ENCODE peak calls at places on chromosomes 7 and 10, in nine cellular contexts. R is cardiac fibroblast, A is GM23338, F is PC-3, T is IMR-90, M is BJ, O is WERI-Rb-1, G is spleen, Z is body of pancreas. X is an unnamed sample.
A peak's percentile ranks its signal among the peaks of the same experiment; 100 is the strongest.

GRCh38 chr10:31314256-31315183 is 4.5 kb upstream of the ZEB1 start:
- DNase-seq in R (no peak), A (peak; percentile 25), F (no peak), T (no peak), M (no peak), O (no peak), G (no peak), Z (no peak), X (no peak)

GRCh38 chr7:14115706-14116105 is 126.2 kb upstream of the ETV1 start:
- DNase-seq in R (peak; percentile 44), A (no peak), F (no peak), T (no peak), M (no peak), O (no peak), G (no peak), Z (no peak), X (no peak)

GRCh38 chr10:88108115-88108610 is 244.7 kb downstream of the PTEN start:
- DNase-seq in R (no peak), A (no peak), F (no peak), T (no peak), M (no peak), O (peak; percentile 43), G (no peak), Z (no peak), X (no peak)

GRCh38 chr7:30682131-30683083 is at the start of gene CRHR2:
- DNase-seq in R (no peak), A (peak; percentile 76), F (no peak), T (no peak), M (no peak), O (peak; percentile 61), G (no peak), Z (peak; percentile 44), X (no peak)

GRCh38 chr10:6151087-6151977 is 51.4 kb upstream of the PFKFB3 start:
- DNase-seq in R (peak; percentile 74), A (peak; percentile 91), F (no peak), T (peak; percentile 69), M (no peak), O (peak; percentile 28), G (peak; percentile 91), Z (peak; percentile 56), X (no peak)

GRCh38 chr10:13100349-13101294 is 659 bp downstream of the OPTN start:
- DNase-seq in R (peak; percentile 31), A (peak; percentile 53), F (peak; percentile 14), T (peak; percentile 31), M (no peak), O (peak; percentile 15), G (no peak), Z (peak; percentile 53), X (no peak)

GRCh38 chr7:39271386-39271785 is 293.7 kb downstream of the POU6F2 start:
- DNase-seq in R (peak; percentile 44), A (peak; percentile 15), F (peak; percentile 47), T (no peak), M (no peak), O (peak; percentile 74), G (no peak), Z (peak; percentile 70), X (no peak)

GRCh38 chr7:80656029-80656428 is 17.6 kb downstream of the CD36 start:
- DNase-seq in R (no peak), A (no peak), F (no peak), T (no peak), M (no peak), O (no peak), G (no peak), Z (no peak), X (no peak)

GRCh38 chr10:81426722-81427121 is 448.3 kb upstream of the NRG3 start:
- DNase-seq in R (no peak), A (no peak), F (no peak), T (no peak), M (no peak), O (no peak), G (no peak), Z (no peak), X (no peak)

GRCh38 chr7:134827889-134828288 is 48.5 kb downstream of the CALD1 start:
- DNase-seq in R (peak; percentile 89), A (no peak), F (no peak), T (peak; percentile 84), M (no peak), O (no peak), G (no peak), Z (no peak), X (peak; percentile 37)

GRCh38 chr7:155466142-155466813 is 8.3 kb downstream of the EN2 start:
- DNase-seq in R (no peak), A (no peak), F (no peak), T (no peak), M (no peak), O (no peak), G (peak; percentile 64), Z (no peak), X (no peak)

GRCh38 chr10:127148066-127148932 is 48.1 kb downstream of the INSYN2A start:
- DNase-seq in R (peak; percentile 70), A (no peak), F (peak; percentile 87), T (peak; percentile 91), M (no peak), O (no peak), G (peak; percentile 30), Z (no peak), X (peak; percentile 59)

GRCh38 chr7:108265007-108265406 is 134.8 kb upstream of the LAMB4 start:
- DNase-seq in R (no peak), A (no peak), F (no peak), T (no peak), M (no peak), O (no peak), G (no peak), Z (no peak), X (no peak)

GRCh38 chr10:21317902-21318301 is 207.6 kb downstream of the SKIDA1 start:
- DNase-seq in R (peak; percentile 36), A (no peak), F (no peak), T (peak; percentile 97), M (no peak), O (no peak), G (no peak), Z (no peak), X (peak; percentile 85)

GRCh38 chr7:55550010-55550409 is 22.3 kb downstream of the VOPP1 start:
- DNase-seq in R (no peak), A (no peak), F (peak; percentile 82), T (no peak), M (no peak), O (no peak), G (no peak), Z (peak; percentile 77), X (no peak)

GRCh38 chr10:113041324-113041723 is 91.3 kb downstream of the TCF7L2 start:
- DNase-seq in R (no peak), A (no peak), F (no peak), T (no peak), M (no peak), O (no peak), G (no peak), Z (no peak), X (no peak)

GRCh38 chr10:117094856-117095255 is 43.2 kb downstream of the VAX1 start:
- DNase-seq in R (no peak), A (peak; percentile 62), F (no peak), T (no peak), M (no peak), O (no peak), G (no peak), Z (no peak), X (no peak)

GRCh38 chr7:28155019-28155660 is 25.5 kb downstream of the JAZF1 start:
- DNase-seq in R (no peak), A (no peak), F (peak; percentile 19), T (no peak), M (no peak), O (no peak), G (no peak), Z (no peak), X (no peak)

GRCh38 chr7:107813524-107813923 is 10.5 kb upstream of the SLC26A3 start:
- DNase-seq in R (no peak), A (no peak), F (no peak), T (no peak), M (no peak), O (no peak), G (no peak), Z (no peak), X (no peak)

GRCh38 chr10:23368816-23369640 is 24.4 kb upstream of the C10orf67 start:
- DNase-seq in R (no peak), A (no peak), F (no peak), T (no peak), M (no peak), O (no peak), G (no peak), Z (no peak), X (no peak)

GRCh38 chr7:27435461-27435860 is 192.9 kb downstream of the EVX1 start:
- DNase-seq in R (peak; percentile 22), A (no peak), F (peak; percentile 48), T (peak; percentile 67), M (no peak), O (no peak), G (no peak), Z (no peak), X (peak; percentile 16)

GRCh38 chr10:130141878-130142277 is 5.7 kb downstream of the GLRX3 start:
- DNase-seq in R (no peak), A (no peak), F (no peak), T (no peak), M (no peak), O (no peak), G (no peak), Z (no peak), X (no peak)
- H3K4me3 ChIP-seq in R (no peak overlapping the region), A (no peak overlapping the region), F (no peak overlapping the region), T (no peak overlapping the region), M (no peak overlapping the region), O (no peak overlapping the region), G (no peak overlapping the region), Z (no peak overlapping the region), X (no peak overlapping the region)

GRCh38 chr10:79434816-79435215 is 10.6 kb downstream of the ZCCHC24 start:
- DNase-seq in R (peak; percentile 83), A (no peak), F (peak; percentile 94), T (peak; percentile 86), M (no peak), O (no peak), G (peak; percentile 32), Z (no peak), X (no peak)
- TF ChIP-seq CTCF in R (no peak), A (no peak), F (no peak), T (no peak), M (no peak), O (no peak), G (no peak), Z (no peak), X (no peak)

DNA sequence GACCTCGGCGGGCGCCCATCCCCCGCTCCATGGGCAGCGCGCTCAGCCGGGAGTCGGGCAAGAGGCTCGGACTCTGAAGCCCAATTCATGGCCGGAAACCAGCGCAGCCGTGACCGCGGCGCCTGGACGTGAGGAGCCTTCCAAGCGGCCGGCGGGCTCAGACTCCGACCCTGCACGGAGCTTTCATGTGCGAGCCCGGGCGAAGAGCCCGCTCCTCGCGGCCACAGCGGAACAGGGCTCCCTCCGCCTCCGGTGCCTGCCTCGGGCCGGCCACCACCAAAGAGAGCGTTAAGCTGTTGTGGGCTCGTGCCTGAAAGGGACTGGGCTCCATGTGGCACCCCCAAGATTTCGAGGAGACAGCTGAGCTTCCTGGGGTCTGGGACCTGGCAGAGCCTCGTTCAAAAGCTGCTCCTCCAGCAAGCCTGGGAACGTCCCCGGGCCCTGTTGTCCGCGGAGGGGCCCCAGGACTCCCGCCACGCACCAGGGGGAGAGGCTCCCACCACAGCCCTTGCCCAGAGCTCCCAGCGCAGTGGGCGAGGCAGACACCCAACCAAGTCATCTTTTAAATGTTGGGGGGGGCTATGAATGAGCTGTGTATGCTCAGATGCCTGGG is 850 bp upstream of the GRID1 start:
- DNase-seq in R (no peak), A (peak; percentile 71), F (no peak), T (no peak), M (no peak), O (peak; percentile 26), G (no peak), Z (peak; percentile 19), X (no peak)
- H3K4me3 ChIP-seq in R (no peak overlapping the region), A (peak overlapping the region; percentile 60), F (no peak overlapping the region), T (no peak overlapping the region), M (no peak overlapping the region), O (peak overlapping the region; percentile 34), G (peak overlapping the region; percentile 45), Z (no peak overlapping the region), X (no peak overlapping the region)

GRCh38 chr7:48154792-48155413 is 16.4 kb upstream of the ABCA13 start:
- DNase-seq in R (peak; percentile 64), A (peak; percentile 57), F (peak; percentile 62), T (peak; percentile 57), M (no peak), O (peak; percentile 43), G (no peak), Z (peak; percentile 52), X (no peak)
- TF ChIP-seq CTCF in R (peak; percentile 78), A (peak; percentile 73), F (peak; percentile 83), T (peak; percentile 78), M (peak; percentile 87), O (peak; percentile 72), G (peak; percentile 26), Z (peak; percentile 66), X (peak; percentile 79)

X was measured in AG04450.